ENCODE peak calls at places on chromosomes 5 and 9, in four cellular contexts. I is fibroblast of the conjunctiva; N is endothelial cell; G is activated CD4-positive, CD25-positive, alpha-beta regulatory T cell treated with anti-CD3 and anti-CD28 coated beads, Interleukin-2, amount 50 U/mL, for 72 hours. W is an unnamed sample.

GRCh38 chr9:7273575-7273974 is 515.8 kb downstream of the KDM4C start:
- DNase-seq in N (peak), G (no peak), I (peak), W (no peak)

GRCh38 chr5:156920042-156920860 is 42.8 kb downstream of the TIMD4 start:
- DNase-seq in I (no peak), N (no peak), G (peak), W (no peak)

GRCh38 chr5:32419791-32420190 is 24.7 kb downstream of the ZFR start:
- DNase-seq in G (no peak), N (no peak), I (no peak), W (no peak)

GRCh38 chr9:94772654-94773303 is 46.3 kb downstream of the AOPEP start:
- DNase-seq in G (no peak), I (peak), N (no peak), W (peak)

GRCh38 chr9:126587187-126588185 is 26.2 kb upstream of the LMX1B start:
- DNase-seq in I (no peak), G (no peak), N (peak), W (no peak)

GRCh38 chr5:122067330-122067885 is 10.7 kb downstream of the LOX start:
- DNase-seq in G (no peak), I (no peak), N (no peak), W (no peak)

GRCh38 chr9:17588395-17588794 is 9.5 kb downstream of the SH3GL2 start:
- DNase-seq in N (no peak), G (no peak), I (no peak), W (no peak)

GRCh38 chr9:100070071-100070470 is 28.7 kb downstream of the ERP44 start:
- DNase-seq in N (no peak), I (no peak), G (no peak), W (no peak)

GRCh38 chr5:6525910-6526309 is 77.3 kb downstream of the UBE2QL1 start:
- DNase-seq in N (peak), G (no peak), I (no peak), W (no peak)

GRCh38 chr5:2261002-2261703 is 378.4 kb upstream of the IRX4 start:
- DNase-seq in N (no peak), I (no peak), G (no peak), W (no peak)

GRCh38 chr5:56951131-56951945 is 585 bp downstream of the MIER3 start:
- DNase-seq in N (peak), G (peak), I (no peak), W (no peak)

GRCh38 chr5:1749346-1750124 is 50.1 kb downstream of the MRPL36 start:
- DNase-seq in I (no peak), N (no peak), G (no peak), W (no peak)

GRCh38 chr9:135067091-135067710 is 20.3 kb upstream of the OLFM1 start:
- DNase-seq in I (no peak), G (no peak), N (no peak), W (no peak)

GRCh38 chr9:121021294-121021693 is 28.8 kb downstream of the C5 start:
- DNase-seq in N (no peak), G (no peak), I (peak), W (no peak)

GRCh38 chr5:118407958-118408357 is 580.4 kb downstream of the DTWD2 start:
- DNase-seq in N (no peak), I (no peak), G (no peak), W (no peak)

GRCh38 chr5:137051165-137051564 is 448.0 kb downstream of the SPOCK1 start:
- DNase-seq in N (no peak), G (no peak), I (no peak), W (no peak)

GRCh38 chr5:140869555-140869886 is 764 bp downstream of the PCDHA11 start:
- DNase-seq in N (no peak), I (no peak), G (no peak), W (no peak)

GRCh38 chr9:86955554-86955953 is 8.2 kb upstream of the GAS1 start:
- DNase-seq in N (no peak), I (no peak), G (no peak), W (no peak)

GRCh38 chr5:133944263-133945230 is 23.9 kb downstream of the C5orf15 start:
- DNase-seq in N (peak), G (no peak), I (peak), W (no peak)

GRCh38 chr9:113875917-113876805 is at the start of gene ZNF618:
- DNase-seq in N (peak), I (no peak), G (no peak), W (no peak)

GRCh38 chr9:133619791-133620190 is 10.6 kb upstream of the FAM163B start:
- DNase-seq in I (no peak), G (no peak), N (no peak), W (no peak)

GRCh38 chr5:153893809-153894208 is 144.9 kb downstream of the FAM114A2 start:
- DNase-seq in I (no peak), N (no peak), G (no peak), W (no peak)

GRCh38 chr9:108724669-108725068 is 131.1 kb downstream of the ACTL7B start:
- DNase-seq in I (peak), N (no peak), G (no peak), W (no peak)

GRCh38 chr9:109518621-109519335 is 20.7 kb upstream of the PTPN3 start:
- DNase-seq in N (no peak), I (no peak), G (no peak), W (no peak)

GRCh38 chr9:127347831-127348699 is 48.9 kb upstream of the SLC2A8 start:
- DNase-seq in N (peak), I (peak), G (no peak), W (no peak)